ENCODE peak calls at places on chromosomes 11 and 22, in nine cellular contexts. P, M, T, K, Y, C, Z, E and H are unnamed samples.

GRCh38 chr11:73356979-73357739 is 19.0 kb upstream of the RELT start:
- DNase-seq in P (no peak), M (no peak), T (no peak), K (no peak), Y (no peak), C (no peak), Z (no peak), E (no peak), H (no peak)

GRCh38 chr11:100687032-100687629 is at the start of gene ARHGAP42:
- DNase-seq in P (peak; percentile 77), M (no peak), T (peak; percentile 85), K (peak; percentile 71), Y (peak; percentile 52), C (peak; percentile 72), Z (peak; percentile 46), E (peak; percentile 35), H (peak; percentile 69)

GRCh38 chr11:121595717-121596156 is 143.0 kb upstream of the SORL1-AS1 start:
- DNase-seq in P (peak; percentile 86), M (no peak), T (no peak), K (peak; percentile 99), Y (peak; percentile 100), C (peak; percentile 99), Z (peak; percentile 96), E (no peak), H (peak; percentile 92)

GRCh38 chr11:69874178-69874983 is 55.2 kb upstream of the FGF3 start:
- DNase-seq in P (peak; percentile 48), M (no peak), T (no peak), K (no peak), Y (no peak), C (no peak), Z (no peak), E (no peak), H (no peak)

GRCh38 chr22:50062509-50063135 is 4.5 kb upstream of the TTLL8 start:
- DNase-seq in P (no peak), M (no peak), T (no peak), K (no peak), Y (no peak), C (no peak), Z (no peak), E (no peak), H (no peak)

GRCh38 chr11:125167954-125168821 is 3.6 kb downstream of the PKNOX2 start:
- DNase-seq in P (no peak), M (no peak), T (peak; percentile 32), K (peak; percentile 41), Y (peak; percentile 93), C (no peak), Z (no peak), E (peak; percentile 78), H (peak; percentile 16)

GRCh38 chr22:40395607-40396006 is 25.2 kb downstream of the SGSM3 start:
- DNase-seq in P (no peak), M (no peak), T (no peak), K (no peak), Y (no peak), C (no peak), Z (no peak), E (no peak), H (no peak)

GRCh38 chr11:37511425-37511933 is 913.4 kb upstream of the RAG2 start:
- DNase-seq in P (no peak), M (no peak), T (no peak), K (peak; percentile 31), Y (peak; percentile 83), C (peak; percentile 65), Z (no peak), E (no peak), H (no peak)

GRCh38 chr11:68773521-68774187 is 22.3 kb upstream of the TESMIN start:
- DNase-seq in P (no peak), M (no peak), T (no peak), K (no peak), Y (peak; percentile 31), C (no peak), Z (peak; percentile 25), E (no peak), H (no peak)

GRCh38 chr11:70377645-70378044 is 20.7 kb upstream of the CTTN start:
- DNase-seq in P (no peak), M (no peak), T (no peak), K (no peak), Y (no peak), C (no peak), Z (no peak), E (no peak), H (no peak)

GRCh38 chr22:25369133-25369532 is 149.7 kb downstream of the CRYBB2 start:
- DNase-seq in P (no peak), M (no peak), T (no peak), K (no peak), Y (no peak), C (no peak), Z (no peak), E (no peak), H (no peak)

GRCh38 chr11:75773595-75774353 is 5.2 kb downstream of the DGAT2 start:
- DNase-seq in P (peak; percentile 33), M (peak; percentile 92), T (no peak), K (no peak), Y (no peak), C (peak; percentile 42), Z (no peak), E (no peak), H (no peak)

GRCh38 chr11:119421941-119422504 is 949 bp downstream of the THY1 start:
- DNase-seq in P (no peak), M (no peak), T (peak; percentile 74), K (peak; percentile 73), Y (no peak), C (no peak), Z (no peak), E (no peak), H (peak; percentile 51)

GRCh38 chr11:112523917-112524316 is 263.3 kb upstream of the PLET1 start:
- DNase-seq in P (no peak), M (no peak), T (no peak), K (peak; percentile 30), Y (no peak), C (no peak), Z (no peak), E (no peak), H (no peak)

GRCh38 chr11:64619811-64620285 is 28.8 kb downstream of the SLC22A12 start:
- DNase-seq in P (peak; percentile 86), M (no peak), T (peak; percentile 56), K (peak; percentile 56), Y (peak; percentile 22), C (peak; percentile 38), Z (peak; percentile 63), E (peak; percentile 65), H (peak; percentile 59)

GRCh38 chr11:75142714-75143419 is 8.0 kb upstream of the SLCO2B1 start:
- DNase-seq in P (peak; percentile 88), M (peak; percentile 55), T (no peak), K (peak; percentile 97), Y (peak; percentile 90), C (peak; percentile 94), Z (peak; percentile 93), E (no peak), H (peak; percentile 91)

GRCh38 chr22:29520851-29521250 is 32.7 kb downstream of the THOC5 start:
- DNase-seq in P (no peak), M (no peak), T (no peak), K (peak; percentile 86), Y (peak; percentile 82), C (peak; percentile 10), Z (peak; percentile 79), E (no peak), H (no peak)

GRCh38 chr11:6607190-6607635 is 3.6 kb downstream of the ILK start:
- DNase-seq in P (no peak), M (no peak), T (no peak), K (no peak), Y (peak; percentile 58), C (no peak), Z (no peak), E (no peak), H (no peak)

GRCh38 chr22:44691796-44692661 is 10.0 kb upstream of the PRR5 start:
- DNase-seq in P (no peak), M (no peak), T (no peak), K (no peak), Y (no peak), C (peak; percentile 60), Z (no peak), E (no peak), H (peak; percentile 41)

GRCh38 chr11:84019576-84020194 is 733.5 kb upstream of the CCDC90B start:
- DNase-seq in P (no peak), M (no peak), T (no peak), K (peak; percentile 73), Y (peak; percentile 83), C (peak; percentile 10), Z (peak; percentile 70), E (no peak), H (peak; percentile 5)

GRCh38 chr11:33062137-33062536 is 22.8 kb downstream of the TCP11L1 start:
- DNase-seq in P (no peak), M (no peak), T (no peak), K (no peak), Y (no peak), C (no peak), Z (no peak), E (no peak), H (no peak)

GRCh38 chr22:32411388-32411787 is 659 bp downstream of the RTCB start:
- DNase-seq in P (no peak), M (no peak), T (peak; percentile 4), K (peak; percentile 64), Y (peak; percentile 45), C (peak; percentile 58), Z (peak; percentile 14), E (no peak), H (no peak)

GRCh38 chr11:8282621-8283509 is 19.2 kb upstream of the LMO1 start:
- DNase-seq in P (peak; percentile 32), M (no peak), T (peak; percentile 67), K (no peak), Y (no peak), C (no peak), Z (no peak), E (peak; percentile 24), H (no peak)
- H3K36me3 ChIP-seq in P (no peaks in the 10 kb centered on the region), M (no peaks in the 10 kb centered on the region), T (no peaks in the 10 kb centered on the region), K (no peaks in the 10 kb centered on the region), Y (no peaks in the 10 kb centered on the region), C (no peaks in the 10 kb centered on the region), Z (no peaks in the 10 kb centered on the region), E (no peaks in the 10 kb centered on the region), H (no peaks in the 10 kb centered on the region)

GRCh38 chr11:77213589-77214428 is 85.8 kb downstream of the MYO7A start:
- DNase-seq in P (no peak), M (no peak), T (no peak), K (no peak), Y (no peak), C (no peak), Z (no peak), E (no peak), H (no peak)
- H3K36me3 ChIP-seq in P (no peaks in the 10 kb centered on the region), M (no peaks in the 10 kb centered on the region), T (no peaks in the 10 kb centered on the region), K (no peaks in the 10 kb centered on the region), Y (no peaks in the 10 kb centered on the region), C (no peaks in the 10 kb centered on the region), Z (no peaks in the 10 kb centered on the region), E (no peaks in the 10 kb centered on the region), H (no peaks in the 10 kb centered on the region)

DNA sequence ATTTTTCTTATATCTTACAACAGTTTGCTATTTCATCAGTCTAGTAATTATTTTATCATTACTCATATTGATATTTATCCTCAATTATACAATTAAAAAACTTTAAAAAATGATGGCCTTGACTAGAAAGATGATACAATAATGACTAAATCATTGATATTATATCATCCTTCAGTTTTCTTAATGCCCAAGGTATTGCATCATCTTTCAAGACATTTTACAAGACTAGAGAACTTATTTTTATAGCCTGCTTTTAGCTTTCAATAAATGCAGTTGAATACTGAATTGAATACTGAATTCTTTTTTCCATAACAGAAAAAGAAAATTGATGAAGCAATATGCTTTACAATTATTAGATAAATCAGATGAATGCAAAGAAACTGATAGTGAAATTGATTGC is 886.5 kb upstream of the LRRC4C start:
- DNase-seq in P (no peak), M (no peak), T (no peak), K (no peak), Y (no peak), C (no peak), Z (no peak), E (no peak), H (no peak)
- H3K36me3 ChIP-seq in P (no peaks in the 10 kb centered on the region), M (no peaks in the 10 kb centered on the region), T (no peaks in the 10 kb centered on the region), K (no peaks in the 10 kb centered on the region), Y (no peaks in the 10 kb centered on the region), C (no peaks in the 10 kb centered on the region), Z (no peaks in the 10 kb centered on the region), E (no peaks in the 10 kb centered on the region), H (no peaks in the 10 kb centered on the region)

GRCh38 chr11:77687088-77687487 is 49.5 kb upstream of the CLNS1A start:
- DNase-seq in P (no peak), M (no peak), T (no peak), K (peak; percentile 9), Y (no peak), C (no peak), Z (no peak), E (no peak), H (no peak)
- H3K36me3 ChIP-seq in P (peaks cover 23% of the 10 kb centered on the region), M (peaks cover 9% of the 10 kb centered on the region), T (peaks cover 8% of the 10 kb centered on the region), K (peaks cover 51% of the 10 kb centered on the region), Y (peaks cover 24% of the 10 kb centered on the region), C (peaks cover 12% of the 10 kb centered on the region), Z (peaks cover 35% of the 10 kb centered on the region), E (no peaks in the 10 kb centered on the region), H (peaks cover 27% of the 10 kb centered on the region)